ENCODE peak calls at places on chromosome 21, in four cellular contexts. G is H1, U is IMR-90, V is mesendoderm. J is an unnamed sample.
A peak's percentile ranks its signal among the peaks of the same experiment; 100 is the strongest.

GRCh38 chr21:33314096-33314495 is 10.7 kb upstream of the IFNAR1 start:
- DNase-seq in G (no peak), V (no peak), U (no peak), J (no peak)

GRCh38 chr21:36695671-36696389 is 3.1 kb upstream of the SIM2 start:
- DNase-seq in V (peak; percentile 75), U (no peak), G (peak; percentile 79), J (no peak)

GRCh38 chr21:36297938-36298572 is 21.9 kb upstream of the MORC3 start:
- DNase-seq in G (no peak), V (no peak), U (peak; percentile 15), J (peak; percentile 27)

GRCh38 chr21:29538115-29538514 is 239.4 kb downstream of the BACH1 start:
- DNase-seq in G (no peak), V (no peak), U (peak; percentile 79), J (no peak)

GRCh38 chr21:26177741-26178452 is 7.3 kb upstream of the APP start:
- DNase-seq in G (no peak), V (no peak), U (no peak), J (no peak)

GRCh38 chr21:26546698-26547097 is 26.4 kb downstream of the CYYR1 start:
- DNase-seq in G (no peak), U (no peak), V (no peak), J (no peak)

GRCh38 chr21:17901458-17902092 is 82.4 kb upstream of the C21orf91 start:
- DNase-seq in G (no peak), U (peak; percentile 10), V (peak; percentile 35), J (peak; percentile 14)

GRCh38 chr21:29075706-29076447 is 2.4 kb upstream of the CCT8 start:
- DNase-seq in G (no peak), V (no peak), U (peak; percentile 35), J (no peak)

GRCh38 chr21:43313939-43314405 is 113.0 kb downstream of the SIK1 start:
- DNase-seq in U (no peak), G (no peak), V (no peak), J (no peak)

GRCh38 chr21:43312751-43313169 is 114.2 kb downstream of the SIK1 start:
- DNase-seq in V (no peak), G (no peak), U (no peak), J (no peak)

GRCh38 chr21:43311303-43311817 is 115.6 kb downstream of the SIK1 start:
- DNase-seq in G (no peak), U (no peak), V (no peak), J (no peak)

GRCh38 chr21:43312011-43312410 is 114.9 kb downstream of the SIK1 start:
- DNase-seq in V (no peak), G (no peak), U (no peak), J (no peak)

GRCh38 chr21:43313221-43313938 is 113.6 kb downstream of the SIK1 start:
- DNase-seq in V (no peak), G (no peak), U (no peak), J (no peak)
- H2AK5ac ChIP-seq in V (no peak overlapping the region), G (no peak overlapping the region), U (no peak overlapping the region), J (no peak overlapping the region)

GRCh38 chr21:46325073-46325912 is 1.3 kb downstream of the PCNT start:
- DNase-seq in U (peak; percentile 47), G (peak; percentile 70), V (peak; percentile 88), J (peak; percentile 71)
- H3K4ac ChIP-seq in U (peak overlapping the region; percentile 87), G (peak overlapping the region; percentile 72), V (peak overlapping the region; percentile 97), J (peak overlapping the region; percentile 5)

GRCh38 chr21:22363504-22363903 is 1365.3 kb downstream of the NCAM2 start:
- DNase-seq in G (no peak), U (no peak), V (peak; percentile 29), J (no peak)
- H2AK5ac ChIP-seq in G (no peak overlapping the region), U (no peak overlapping the region), V (no peak overlapping the region), J (no peak overlapping the region)

DNA sequence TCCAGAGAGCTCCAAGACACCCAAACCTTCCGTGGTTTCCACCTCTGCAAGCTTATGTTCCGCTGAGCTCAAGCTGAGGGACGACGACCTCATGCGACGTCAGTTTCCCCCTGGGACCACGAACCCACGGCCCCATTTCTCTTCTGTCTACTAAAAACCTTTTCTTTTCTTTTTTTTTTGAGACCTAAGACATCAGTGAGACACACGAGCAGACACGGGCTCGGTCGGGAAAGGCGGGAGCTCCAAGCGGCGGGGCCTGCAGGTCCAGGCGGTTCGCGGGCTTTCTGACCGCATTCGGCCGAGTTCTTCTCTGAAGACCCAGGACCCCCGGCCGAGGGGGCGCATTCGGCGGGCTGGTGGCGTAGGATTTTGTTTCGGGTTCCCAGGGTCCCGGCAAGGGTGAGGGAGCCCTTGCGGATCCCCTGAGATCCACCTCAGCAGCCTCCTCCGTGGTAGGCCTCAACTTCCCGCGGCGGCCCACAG is 402 bp downstream of the C21orf58 start:
- DNase-seq in G (no peak), U (no peak), V (no peak), J (peak; percentile 47)
- H3K4ac ChIP-seq in G (no peak overlapping the region), U (peak overlapping the region; percentile 80), V (peak overlapping the region; percentile 99), J (no peak overlapping the region)

GRCh38 chr21:34864370-34865209 is 184.5 kb downstream of the RUNX1 start:
- DNase-seq in G (no peak), V (no peak), U (no peak), J (no peak)
- H2AK5ac ChIP-seq in G (no peak overlapping the region), V (no peak overlapping the region), U (no peak overlapping the region), J (peak overlapping the region; percentile 19)

GRCh38 chr21:45295576-45296365 is 8.1 kb upstream of the POFUT2 start:
- DNase-seq in G (no peak), U (peak; percentile 91), V (no peak), J (peak; percentile 97)

GRCh38 chr21:45293214-45293725 is 5.6 kb upstream of the POFUT2 start:
- DNase-seq in U (no peak), V (no peak), G (peak; percentile 48), J (peak; percentile 69)

GRCh38 chr21:45296638-45297037 is 8.9 kb upstream of the POFUT2 start:
- DNase-seq in U (no peak), G (no peak), V (no peak), J (no peak)

GRCh38 chr21:45293726-45294401 is 6.2 kb upstream of the POFUT2 start:
- DNase-seq in V (no peak), U (no peak), G (peak; percentile 39), J (no peak)

GRCh38 chr21:45294509-45295291 is 7.0 kb upstream of the POFUT2 start:
- DNase-seq in G (peak; percentile 62), U (peak; percentile 100), V (peak; percentile 91), J (peak; percentile 100)
- H3K4ac ChIP-seq in G (no peak overlapping the region), U (peak overlapping the region; percentile 99), V (peak overlapping the region; percentile 38), J (peak overlapping the region; percentile 100)

DNA sequence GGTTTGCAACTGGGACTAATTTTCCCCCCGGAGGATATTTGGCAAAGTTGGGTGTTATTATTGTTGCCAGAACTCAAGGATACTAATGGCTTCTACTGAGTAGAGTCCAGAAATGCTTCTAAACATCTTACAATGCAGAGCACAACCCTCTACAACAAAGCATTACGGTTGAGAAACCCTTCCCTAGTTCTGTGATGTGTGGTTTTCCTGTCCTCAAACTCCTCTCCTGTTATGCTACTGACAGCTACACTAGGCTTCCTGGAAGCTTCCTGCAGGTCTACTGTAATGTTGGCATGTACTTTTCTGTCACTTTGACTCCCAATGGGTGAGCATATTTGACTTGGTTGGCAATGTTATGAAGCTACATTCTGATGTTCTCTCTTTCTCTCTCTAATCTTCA is 1656.9 kb downstream of the MRPL39 start:
- DNase-seq in U (no peak), G (no peak), V (no peak), J (no peak)
- H2AK5ac ChIP-seq in U (no peak overlapping the region), G (no peak overlapping the region), V (no peak overlapping the region), J (no peak overlapping the region)